ENCODE peak calls at places on chromosomes 4 and X, in four cellular contexts. One of them, this sample, is unnamed.
A peak's percentile ranks its signal among the peaks of the same experiment; 100 is the strongest.

GRCh38 chrX:65932173-65933084 is 107.5 kb downstream of the VSIG4 start:
- DNase-seq in K562: no peak
- DNase-seq in HepG2: peak; percentile 1
- DNase-seq in HCT116: peak; percentile 92
- DNase-seq in this sample: no peak

GRCh38 chrX:23901805-23902204 is 5.9 kb downstream of the APOO start:
- DNase-seq in HepG2: peak; percentile 77
- DNase-seq in K562: peak; percentile 16
- DNase-seq in HCT116: peak; percentile 67
- DNase-seq in this sample: no peak

GRCh38 chr4:150297861-150298474 is 219.7 kb downstream of the DCLK2 start:
- DNase-seq in HepG2: peak; percentile 41
- DNase-seq in HCT116: peak; percentile 45
- DNase-seq in K562: peak; percentile 14
- DNase-seq in this sample: no peak

GRCh38 chrX:117985241-117985640 is 131.4 kb downstream of the KLHL13 start:
- DNase-seq in HepG2: no peak
- DNase-seq in K562: no peak
- DNase-seq in HCT116: no peak
- DNase-seq in this sample: no peak

GRCh38 chr4:52982246-52982950 is 120.3 kb downstream of the RASL11B start:
- DNase-seq in HepG2: peak; percentile 32
- DNase-seq in K562: peak; percentile 18
- DNase-seq in HCT116: peak; percentile 28
- DNase-seq in this sample: no peak

GRCh38 chr4:47933798-47934197 is 19.4 kb upstream of the NFXL1 start:
- DNase-seq in HepG2: peak; percentile 32
- DNase-seq in K562: peak; percentile 22
- DNase-seq in HCT116: no peak
- DNase-seq in this sample: no peak

GRCh38 chr4:99506781-99507180 is 4.0 kb upstream of the C4orf17 start:
- DNase-seq in HCT116: no peak
- DNase-seq in HepG2: no peak
- DNase-seq in K562: no peak
- DNase-seq in this sample: no peak

GRCh38 chrX:153519569-153520285 is 2.3 kb downstream of the ATP2B3 start:
- DNase-seq in HepG2: no peak
- DNase-seq in HCT116: no peak
- DNase-seq in K562: no peak
- DNase-seq in this sample: no peak

GRCh38 chr4:162849922-162850321 is 316.8 kb downstream of the NAF1 start:
- DNase-seq in HCT116: no peak
- DNase-seq in K562: no peak
- DNase-seq in HepG2: no peak
- DNase-seq in this sample: no peak

GRCh38 chr4:146346276-146346675 is 131.9 kb downstream of the REELD1 start:
- DNase-seq in K562: no peak
- DNase-seq in HepG2: no peak
- DNase-seq in HCT116: no peak
- DNase-seq in this sample: no peak

GRCh38 chrX:129115104-129115503 is 408.2 kb downstream of the SMARCA1 start:
- DNase-seq in HCT116: peak; percentile 31
- DNase-seq in HepG2: peak; percentile 45
- DNase-seq in K562: peak; percentile 52
- DNase-seq in this sample: peak; percentile 60

GRCh38 chr4:168569909-168570276 is 73.0 kb downstream of the PALLD start:
- DNase-seq in HepG2: no peak
- DNase-seq in K562: no peak
- DNase-seq in HCT116: no peak
- DNase-seq in this sample: no peak

GRCh38 chr4:24742773-24743676 is 52.3 kb upstream of the SOD3 start:
- DNase-seq in K562: no peak
- DNase-seq in HCT116: no peak
- DNase-seq in HepG2: no peak
- DNase-seq in this sample: no peak

GRCh38 chr4:2290974-2291704 is 29.2 kb upstream of the MXD4 start:
- DNase-seq in HepG2: no peak
- DNase-seq in HCT116: no peak
- DNase-seq in K562: no peak
- DNase-seq in this sample: no peak

GRCh38 chr4:121189811-121190210 is 25.7 kb upstream of the TNIP3 start:
- DNase-seq in K562: no peak
- DNase-seq in HepG2: no peak
- DNase-seq in HCT116: no peak
- DNase-seq in this sample: no peak

GRCh38 chr4:159048166-159048886 is 54.6 kb upstream of the RAPGEF2 start:
- DNase-seq in HepG2: peak; percentile 84
- DNase-seq in HCT116: no peak
- DNase-seq in K562: peak; percentile 39
- DNase-seq in this sample: no peak

GRCh38 chr4:156321203-156321602 is 367.5 kb upstream of the CTSO start:
- DNase-seq in HCT116: no peak
- DNase-seq in K562: no peak
- DNase-seq in HepG2: no peak
- DNase-seq in this sample: no peak

GRCh38 chr4:102027961-102028360 is 237.4 kb downstream of the BANK1 start:
- DNase-seq in HepG2: no peak
- DNase-seq in HCT116: no peak
- DNase-seq in K562: no peak
- DNase-seq in this sample: no peak

GRCh38 chr4:143700420-143701352 is at the start of gene FREM3:
- DNase-seq in HepG2: no peak
- DNase-seq in K562: no peak
- DNase-seq in HCT116: no peak
- DNase-seq in this sample: peak; percentile 33

GRCh38 chr4:3809451-3810110 is 43.4 kb downstream of the ADRA2C start:
- DNase-seq in HepG2: no peak
- DNase-seq in HCT116: no peak
- DNase-seq in K562: no peak
- DNase-seq in this sample: no peak

GRCh38 chrX:43108828-43109227 is 330.9 kb upstream of the PPP1R2C start:
- DNase-seq in HepG2: no peak
- DNase-seq in HCT116: no peak
- DNase-seq in K562: no peak
- DNase-seq in this sample: no peak

GRCh38 chr4:23978031-23978430 is 88.2 kb upstream of the PPARGC1A start:
- DNase-seq in K562: no peak
- DNase-seq in HCT116: no peak
- DNase-seq in HepG2: no peak
- DNase-seq in this sample: no peak

GRCh38 chr4:89645512-89645911 is 191.4 kb downstream of the SNCA start:
- DNase-seq in K562: no peak
- DNase-seq in HepG2: peak; percentile 66
- DNase-seq in HCT116: no peak
- DNase-seq in this sample: no peak
- TF ChIP-seq FOSL1 in K562: no peak
- TF ChIP-seq FOSL1 in HepG2: no peak
- TF ChIP-seq FOSL1 in HCT116: no peak
- TF ChIP-seq FOSL1 in this sample: no peak

DNA sequence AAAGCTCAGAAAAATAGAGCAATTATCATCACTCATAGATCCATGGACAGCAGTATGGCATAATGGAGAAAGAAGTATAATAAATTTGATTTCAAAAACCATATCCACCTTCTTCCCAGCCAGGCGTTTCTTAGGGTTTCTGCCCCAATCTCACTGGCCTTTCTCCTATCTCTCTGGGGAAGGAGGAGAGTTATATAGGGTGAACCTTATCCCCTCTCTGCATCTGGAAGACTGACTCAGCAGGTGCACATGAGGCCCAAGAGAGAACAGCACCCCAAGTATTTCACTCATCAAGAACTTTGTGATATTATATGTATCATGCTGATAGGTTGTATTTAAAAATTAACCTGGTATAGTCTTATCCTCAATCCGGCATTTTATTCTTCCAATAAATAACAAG is 318.8 kb upstream of the RASGEF1B start:
- DNase-seq in HepG2: no peak
- DNase-seq in K562: peak; percentile 86
- DNase-seq in HCT116: no peak
- DNase-seq in this sample: no peak
- TF ChIP-seq FOSL1 in HepG2: no peak
- TF ChIP-seq FOSL1 in K562: peak; percentile 87
- TF ChIP-seq FOSL1 in HCT116: no peak
- TF ChIP-seq FOSL1 in this sample: no peak

GRCh38 chr4:125283702-125284279 is 31.0 kb upstream of the FAT4 start:
- DNase-seq in HepG2: peak; percentile 4
- DNase-seq in HCT116: peak; percentile 18
- DNase-seq in K562: peak; percentile 8
- DNase-seq in this sample: no peak
- TF ChIP-seq FOSL1 in HepG2: no peak
- TF ChIP-seq FOSL1 in HCT116: no peak
- TF ChIP-seq FOSL1 in K562: no peak
- TF ChIP-seq FOSL1 in this sample: no peak

GRCh38 chr4:8378101-8378724 is 62.3 kb downstream of the ACOX3 start:
- DNase-seq in HepG2: no peak
- DNase-seq in K562: no peak
- DNase-seq in HCT116: no peak
- DNase-seq in this sample: no peak

GRCh38 chr4:8378776-8379175 is 61.7 kb downstream of the ACOX3 start:
- DNase-seq in K562: no peak
- DNase-seq in HCT116: no peak
- DNase-seq in HepG2: no peak
- DNase-seq in this sample: no peak

GRCh38 chr4:8379771-8380170 is 60.8 kb downstream of the ACOX3 start:
- DNase-seq in HepG2: no peak
- DNase-seq in HCT116: no peak
- DNase-seq in K562: no peak
- DNase-seq in this sample: no peak

GRCh38 chr4:8380511-8381415 is 59.8 kb downstream of the ACOX3 start:
- DNase-seq in HepG2: no peak
- DNase-seq in HCT116: no peak
- DNase-seq in K562: no peak
- DNase-seq in this sample: no peak

DNA sequence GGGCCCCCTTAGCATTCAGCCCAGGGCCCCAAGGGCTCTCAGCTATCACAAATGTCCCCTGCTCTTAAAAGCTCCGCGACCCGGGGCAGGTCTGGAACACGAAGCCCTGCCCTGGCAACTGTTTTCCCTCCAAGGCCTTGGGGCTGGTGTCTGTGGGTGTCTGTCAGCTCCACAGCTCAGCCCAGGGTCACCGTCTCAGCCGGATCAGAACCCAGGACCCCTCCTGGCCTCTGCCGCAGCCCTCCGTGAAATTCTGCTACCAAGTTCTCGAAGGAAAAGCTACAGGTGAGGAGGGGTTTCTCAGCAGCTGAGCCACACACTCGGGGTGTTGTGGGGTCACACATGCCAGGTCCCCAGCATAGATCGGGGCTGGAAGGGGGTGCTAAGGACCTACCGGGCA is 61.2 kb downstream of the ACOX3 start:
- DNase-seq in K562: no peak
- DNase-seq in HepG2: no peak
- DNase-seq in HCT116: no peak
- DNase-seq in this sample: no peak
- TF ChIP-seq FOSL1 in K562: no peak
- TF ChIP-seq FOSL1 in HepG2: no peak
- TF ChIP-seq FOSL1 in HCT116: no peak
- TF ChIP-seq FOSL1 in this sample: no peak

GRCh38 chr4:88119951-88120350 is 38.5 kb downstream of the ABCG2 start:
- DNase-seq in HCT116: no peak
- DNase-seq in HepG2: no peak
- DNase-seq in K562: no peak
- DNase-seq in this sample: no peak
- TF ChIP-seq FOSL1 in HCT116: no peak
- TF ChIP-seq FOSL1 in HepG2: no peak
- TF ChIP-seq FOSL1 in K562: no peak
- TF ChIP-seq FOSL1 in this sample: no peak